ENCODE peak calls at places on chromosomes 16 and 17, in seven cellular contexts. K, F, D, V, G, J and M are unnamed samples.
A peak's percentile ranks its signal among the peaks of the same experiment; 100 is the strongest.

GRCh38 chr17:5122586-5123342 is 6.9 kb downstream of the USP6 start:
- DNase-seq in J (no peak), F (no peak), V (peak; percentile 68), D (peak; percentile 79), G (no peak), K (peak; percentile 11), M (peak; percentile 67)

GRCh38 chr16:26697826-26698225 is 368.9 kb upstream of the C16orf82 start:
- DNase-seq in F (no peak), J (no peak), D (no peak), V (no peak), K (no peak), G (no peak), M (no peak)

GRCh38 chr17:37711113-37711512 is 33.7 kb downstream of the HNF1B start:
- DNase-seq in F (no peak), K (no peak), V (no peak), J (no peak), D (no peak), G (no peak), M (no peak)

GRCh38 chr17:31743767-31744166 is 115.3 kb downstream of the COPRS start:
- DNase-seq in V (no peak), G (peak; percentile 18), D (no peak), J (no peak), K (no peak), F (no peak), M (no peak)

GRCh38 chr16:10033561-10033960 is 148.7 kb downstream of the GRIN2A start:
- DNase-seq in D (no peak), J (no peak), K (no peak), F (no peak), G (no peak), V (no peak), M (no peak)

GRCh38 chr16:85396879-85397871 is 215.9 kb upstream of the GSE1 start:
- DNase-seq in K (peak; percentile 6), F (no peak), G (peak; percentile 14), J (no peak), D (peak; percentile 74), V (peak; percentile 65), M (peak; percentile 20)

GRCh38 chr16:83579027-83579426 is 228.8 kb upstream of the HSBP1 start:
- DNase-seq in J (no peak), K (no peak), V (no peak), F (no peak), D (no peak), G (no peak), M (no peak)

GRCh38 chr17:17511971-17512858 is 16.0 kb upstream of the RASD1 start:
- DNase-seq in D (peak; percentile 81), F (no peak), J (no peak), V (no peak), G (no peak), K (no peak), M (no peak)

GRCh38 chr17:58250344-58251011 is 12.1 kb downstream of the LPO start:
- DNase-seq in D (no peak), F (no peak), G (no peak), J (no peak), V (no peak), K (no peak), M (no peak)

GRCh38 chr16:83619381-83620150 is 188.2 kb upstream of the HSBP1 start:
- DNase-seq in J (no peak), K (no peak), F (no peak), G (no peak), D (no peak), V (no peak), M (no peak)

GRCh38 chr17:48759288-48759687 is 30.7 kb upstream of the HOXB13 start:
- DNase-seq in V (no peak), G (no peak), F (no peak), J (no peak), K (no peak), D (no peak), M (no peak)

GRCh38 chr16:69520800-69521602 is 44.8 kb upstream of the NFAT5 start:
- DNase-seq in D (no peak), K (no peak), F (no peak), V (no peak), J (no peak), G (no peak), M (no peak)

GRCh38 chr17:69978056-69978646 is 96.9 kb upstream of the KCNJ16 start:
- DNase-seq in K (no peak), V (no peak), D (no peak), J (no peak), G (no peak), F (no peak), M (no peak)

GRCh38 chr17:13086142-13086769 is 68.4 kb upstream of the ELAC2 start:
- DNase-seq in V (no peak), G (no peak), J (no peak), F (no peak), K (no peak), D (no peak), M (no peak)

GRCh38 chr17:73747221-73748002 is 103.2 kb upstream of the SDK2 start:
- DNase-seq in G (peak; percentile 54), J (no peak), K (no peak), F (no peak), D (no peak), V (no peak), M (no peak)

GRCh38 chr16:22355487-22355908 is 18.9 kb downstream of the CDR2 start:
- DNase-seq in K (no peak), J (no peak), F (no peak), D (no peak), G (no peak), V (no peak), M (no peak)

DNA sequence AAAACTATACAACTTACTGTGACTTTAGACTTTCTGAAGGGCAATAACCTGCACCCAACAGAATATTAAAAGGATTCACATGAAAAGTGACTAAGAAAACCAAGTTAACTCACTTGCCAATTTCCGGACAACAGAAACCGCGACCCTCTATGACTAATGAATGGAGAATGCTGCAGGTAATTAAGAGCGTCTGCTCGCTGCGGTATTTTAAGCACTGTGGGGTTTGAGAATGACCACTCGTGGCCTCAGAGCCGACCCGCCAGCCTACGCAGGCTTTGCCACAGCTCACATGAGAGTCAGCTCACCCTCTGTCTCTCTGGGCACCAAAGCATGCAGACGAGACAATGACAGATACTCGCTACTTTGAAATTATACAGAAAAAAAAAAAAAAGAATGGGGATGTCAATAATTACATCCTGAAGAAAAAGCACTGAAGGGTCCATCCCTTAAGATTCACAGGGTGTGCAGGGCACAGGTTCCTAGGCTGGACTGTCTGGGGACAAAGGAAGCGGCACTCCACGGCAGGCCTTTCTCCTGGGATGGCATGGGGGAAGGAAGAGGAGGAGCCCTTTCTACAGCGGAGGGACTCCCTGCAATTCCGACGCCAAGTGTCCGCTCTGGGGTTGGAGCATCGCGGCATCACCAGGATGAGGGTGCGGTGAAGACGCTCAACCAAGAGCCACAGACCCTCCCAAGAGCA is 35.0 kb downstream of the ZCCHC14 start:
- DNase-seq in F (no peak), J (no peak), V (no peak), D (no peak), G (no peak), K (no peak), M (no peak)
- H3K27ac ChIP-seq in F (no peak overlapping the region), J (no peak overlapping the region), V (no peak overlapping the region), D (no peak overlapping the region), G (no peak overlapping the region), K (peak overlapping the region; percentile 30), M (peak overlapping the region; percentile 30)

GRCh38 chr17:75392559-75392958 is 12.9 kb downstream of the GRB2 start:
- DNase-seq in D (no peak), J (no peak), K (no peak), G (no peak), F (no peak), V (no peak), M (no peak)
- H3K4me1 ChIP-seq in D (peaks cover 8% of the 10 kb centered on the region), J (peaks cover 65% of the 10 kb centered on the region), K (peaks cover 38% of the 10 kb centered on the region), G (peaks cover 96% of the 10 kb centered on the region), F (peaks cover 13% of the 10 kb centered on the region), V (peaks cover 69% of the 10 kb centered on the region), M (peaks cover 46% of the 10 kb centered on the region)

GRCh38 chr16:28904363-28904762 is 20.7 kb downstream of the RABEP2 start:
- DNase-seq in D (no peak), V (no peak), J (no peak), G (no peak), F (no peak), K (no peak), M (no peak)

GRCh38 chr16:28903344-28904042 is 21.5 kb downstream of the RABEP2 start:
- DNase-seq in J (no peak), G (no peak), F (no peak), V (no peak), K (no peak), D (no peak), M (no peak)

GRCh38 chr16:28905800-28906372 is 19.2 kb downstream of the RABEP2 start:
- DNase-seq in G (no peak), D (no peak), F (no peak), J (no peak), K (no peak), V (no peak), M (no peak)

GRCh38 chr16:28904828-28905227 is 20.2 kb downstream of the RABEP2 start:
- DNase-seq in F (no peak), G (no peak), J (no peak), D (no peak), V (no peak), K (no peak), M (no peak)

DNA sequence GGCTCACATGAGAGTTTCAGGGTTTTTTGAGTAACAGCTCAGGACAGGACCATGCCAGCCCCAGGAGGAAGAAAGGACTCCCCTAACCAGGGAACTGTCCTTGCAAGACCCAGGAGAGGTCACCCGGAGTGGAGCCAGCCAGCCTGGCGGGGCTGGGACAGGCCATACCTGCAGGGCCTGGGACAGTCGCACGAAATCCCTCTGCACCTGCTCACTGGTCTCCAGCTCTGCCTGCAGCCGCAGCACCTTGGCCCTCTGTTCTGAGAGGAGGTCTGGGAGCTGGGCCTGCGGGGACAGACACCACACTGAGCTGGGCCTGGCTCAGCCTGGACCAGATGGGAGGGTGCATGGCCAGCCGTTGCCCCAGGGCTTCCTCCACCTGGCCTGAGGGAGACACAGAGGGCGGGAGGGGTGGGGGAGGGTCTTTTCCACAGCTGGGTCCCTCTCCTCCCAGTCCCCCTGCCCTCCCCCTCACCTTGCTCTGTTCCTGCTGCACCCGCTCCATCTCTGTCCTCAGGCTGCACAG is 19.7 kb downstream of the RABEP2 start:
- DNase-seq in V (no peak), F (no peak), J (no peak), D (no peak), G (no peak), K (no peak), M (no peak)
- H3K36me3 ChIP-seq in V (peaks cover 31% of the 10 kb centered on the region), F (peaks cover 5% of the 10 kb centered on the region), J (no peaks in the 10 kb centered on the region), D (no peaks in the 10 kb centered on the region), G (peaks cover 7% of the 10 kb centered on the region), K (no peaks in the 10 kb centered on the region), M (peaks cover 9% of the 10 kb centered on the region)

DNA sequence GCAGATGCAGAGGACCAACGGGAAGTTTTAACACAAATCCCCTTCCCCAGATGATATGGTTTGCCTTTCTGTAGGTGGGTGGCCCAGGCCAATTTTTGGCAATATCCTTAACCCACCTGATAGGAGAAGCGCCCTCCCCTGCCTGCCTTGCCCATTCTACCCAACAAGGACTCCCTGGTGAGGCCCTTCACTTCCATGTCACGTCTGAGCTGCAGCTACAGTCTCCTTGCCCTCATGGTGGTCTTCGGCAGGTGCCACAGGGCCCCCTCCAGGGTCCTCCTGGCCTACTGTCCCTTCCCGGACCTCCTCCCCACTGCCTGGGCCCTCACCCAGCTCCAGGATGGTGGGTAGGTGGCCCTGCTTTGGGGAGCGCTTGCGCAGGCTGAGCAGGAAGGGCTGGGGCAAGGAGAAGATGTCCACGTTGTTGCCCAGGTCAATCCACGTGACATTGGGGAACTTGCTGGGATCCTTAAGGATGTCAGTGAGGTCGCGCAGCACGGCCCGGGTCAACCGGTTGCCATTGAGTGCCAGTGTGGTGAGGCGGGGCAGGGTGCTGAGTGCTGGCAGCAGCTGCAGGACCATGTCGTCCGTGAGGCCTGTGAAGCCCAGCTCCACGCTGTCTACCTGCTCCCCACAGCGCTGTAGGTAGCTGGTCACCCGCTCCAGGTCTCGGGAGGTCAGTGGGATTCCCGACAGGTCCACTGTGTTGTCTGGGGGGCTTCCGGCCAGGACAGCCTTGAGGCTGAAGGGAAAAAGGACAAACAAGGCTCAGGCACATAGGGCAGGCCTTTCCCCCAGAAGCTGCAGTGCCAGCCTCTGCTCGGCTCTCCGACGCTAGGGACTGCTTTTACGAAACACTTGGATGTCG is 28.3 kb downstream of the TRPV2 start:
- DNase-seq in F (no peak), D (no peak), K (no peak), J (no peak), V (no peak), G (no peak), M (no peak)
- H3K27ac ChIP-seq in F (no peak overlapping the region), D (no peak overlapping the region), K (no peak overlapping the region), J (no peak overlapping the region), V (no peak overlapping the region), G (no peak overlapping the region), M (no peak overlapping the region)